ENCODE peak calls at places on chromosomes 1 and 21, in ten cellular contexts. One of them, this sample, is unnamed. For H3K27me3, the result is how much of the 10 kb centered on the place peaks cover.

GRCh38 chr1:6460349-6461236 is 5.4 kb downstream of the TNFRSF25 start:
- DNase-seq in heart right ventricle: no peak
- DNase-seq in transverse colon: no peak
- DNase-seq in tibial nerve: no peak
- DNase-seq in uterus: no peak
- DNase-seq in CD8-positive, alpha-beta T cell: peak
- DNase-seq in left ventricle myocardium inferior: no peak
- DNase-seq in lower lobe of right lung: no peak
- DNase-seq in GM23338: no peak
- DNase-seq in ascending aorta: no peak
- DNase-seq in this sample: no peak

GRCh38 chr1:17922833-17923232 is 167.7 kb downstream of the ACTL8 start:
- DNase-seq in heart right ventricle: peak
- DNase-seq in transverse colon: peak
- DNase-seq in tibial nerve: no peak
- DNase-seq in uterus: no peak
- DNase-seq in CD8-positive, alpha-beta T cell: no peak
- DNase-seq in left ventricle myocardium inferior: no peak
- DNase-seq in lower lobe of right lung: no peak
- DNase-seq in GM23338: peak
- DNase-seq in ascending aorta: no peak
- DNase-seq in this sample: peak

GRCh38 chr1:209409786-209410185 is 173.7 kb upstream of the CAMK1G start:
- DNase-seq in heart right ventricle: no peak
- DNase-seq in transverse colon: no peak
- DNase-seq in tibial nerve: no peak
- DNase-seq in uterus: no peak
- DNase-seq in CD8-positive, alpha-beta T cell: no peak
- DNase-seq in left ventricle myocardium inferior: no peak
- DNase-seq in lower lobe of right lung: no peak
- DNase-seq in GM23338: no peak
- DNase-seq in ascending aorta: peak
- DNase-seq in this sample: no peak

GRCh38 chr1:55310517-55310927 is 95.4 kb upstream of the USP24 start:
- DNase-seq in heart right ventricle: no peak
- DNase-seq in transverse colon: no peak
- DNase-seq in tibial nerve: no peak
- DNase-seq in uterus: no peak
- DNase-seq in CD8-positive, alpha-beta T cell: no peak
- DNase-seq in left ventricle myocardium inferior: no peak
- DNase-seq in lower lobe of right lung: no peak
- DNase-seq in GM23338: no peak
- DNase-seq in ascending aorta: no peak
- DNase-seq in this sample: no peak

GRCh38 chr1:86987446-86987845 is 73.0 kb downstream of the HS2ST1 start:
- DNase-seq in heart right ventricle: no peak
- DNase-seq in transverse colon: no peak
- DNase-seq in tibial nerve: no peak
- DNase-seq in uterus: no peak
- DNase-seq in CD8-positive, alpha-beta T cell: no peak
- DNase-seq in left ventricle myocardium inferior: no peak
- DNase-seq in lower lobe of right lung: no peak
- DNase-seq in GM23338: no peak
- DNase-seq in ascending aorta: no peak
- DNase-seq in this sample: no peak

GRCh38 chr1:217027403-217028080 is 304.3 kb upstream of the ESRRG start:
- DNase-seq in heart right ventricle: no peak
- DNase-seq in transverse colon: no peak
- DNase-seq in tibial nerve: no peak
- DNase-seq in uterus: no peak
- DNase-seq in CD8-positive, alpha-beta T cell: no peak
- DNase-seq in left ventricle myocardium inferior: no peak
- DNase-seq in lower lobe of right lung: no peak
- DNase-seq in GM23338: no peak
- DNase-seq in ascending aorta: no peak
- DNase-seq in this sample: no peak

GRCh38 chr21:38470762-38471161 is 27.5 kb downstream of the ERG start:
- DNase-seq in heart right ventricle: no peak
- DNase-seq in transverse colon: no peak
- DNase-seq in tibial nerve: no peak
- DNase-seq in uterus: no peak
- DNase-seq in CD8-positive, alpha-beta T cell: no peak
- DNase-seq in left ventricle myocardium inferior: no peak
- DNase-seq in lower lobe of right lung: no peak
- DNase-seq in GM23338: no peak
- DNase-seq in ascending aorta: no peak
- DNase-seq in this sample: no peak

GRCh38 chr1:10980094-10980577 is 32.3 kb upstream of the TARDBP start:
- DNase-seq in heart right ventricle: peak
- DNase-seq in transverse colon: peak
- DNase-seq in tibial nerve: peak
- DNase-seq in uterus: peak
- DNase-seq in CD8-positive, alpha-beta T cell: no peak
- DNase-seq in left ventricle myocardium inferior: peak
- DNase-seq in lower lobe of right lung: peak
- DNase-seq in GM23338: peak
- DNase-seq in ascending aorta: peak
- DNase-seq in this sample: no peak

GRCh38 chr1:10459185-10459584 is 9.4 kb downstream of the CORT start:
- DNase-seq in heart right ventricle: no peak
- DNase-seq in transverse colon: no peak
- DNase-seq in tibial nerve: no peak
- DNase-seq in uterus: no peak
- DNase-seq in CD8-positive, alpha-beta T cell: no peak
- DNase-seq in left ventricle myocardium inferior: no peak
- DNase-seq in lower lobe of right lung: no peak
- DNase-seq in GM23338: no peak
- DNase-seq in ascending aorta: no peak
- DNase-seq in this sample: no peak

GRCh38 chr21:34836103-34836932 is 167.5 kb downstream of the CLIC6 start:
- DNase-seq in heart right ventricle: no peak
- DNase-seq in transverse colon: peak
- DNase-seq in tibial nerve: peak
- DNase-seq in uterus: peak
- DNase-seq in CD8-positive, alpha-beta T cell: no peak
- DNase-seq in left ventricle myocardium inferior: no peak
- DNase-seq in lower lobe of right lung: peak
- DNase-seq in GM23338: no peak
- DNase-seq in ascending aorta: peak
- DNase-seq in this sample: no peak

GRCh38 chr1:101089608-101090007 is 64.0 kb upstream of the DPH5 start:
- DNase-seq in heart right ventricle: no peak
- DNase-seq in transverse colon: no peak
- DNase-seq in tibial nerve: no peak
- DNase-seq in uterus: no peak
- DNase-seq in CD8-positive, alpha-beta T cell: no peak
- DNase-seq in left ventricle myocardium inferior: no peak
- DNase-seq in lower lobe of right lung: no peak
- DNase-seq in GM23338: no peak
- DNase-seq in ascending aorta: no peak
- DNase-seq in this sample: no peak

GRCh38 chr21:42388740-42389448 is 7.0 kb downstream of the TMPRSS3 start:
- DNase-seq in heart right ventricle: no peak
- DNase-seq in transverse colon: no peak
- DNase-seq in tibial nerve: no peak
- DNase-seq in uterus: no peak
- DNase-seq in CD8-positive, alpha-beta T cell: no peak
- DNase-seq in left ventricle myocardium inferior: no peak
- DNase-seq in lower lobe of right lung: no peak
- DNase-seq in GM23338: peak
- DNase-seq in ascending aorta: no peak
- DNase-seq in this sample: no peak

GRCh38 chr1:244801246-244801645 is 34.2 kb upstream of the COX20 start:
- DNase-seq in heart right ventricle: peak
- DNase-seq in transverse colon: peak
- DNase-seq in tibial nerve: no peak
- DNase-seq in uterus: no peak
- DNase-seq in CD8-positive, alpha-beta T cell: no peak
- DNase-seq in left ventricle myocardium inferior: no peak
- DNase-seq in lower lobe of right lung: no peak
- DNase-seq in GM23338: peak
- DNase-seq in ascending aorta: peak
- DNase-seq in this sample: peak

GRCh38 chr1:213162862-213163261 is 111.8 kb downstream of the RPS6KC1 start:
- DNase-seq in heart right ventricle: no peak
- DNase-seq in transverse colon: no peak
- DNase-seq in tibial nerve: no peak
- DNase-seq in uterus: no peak
- DNase-seq in CD8-positive, alpha-beta T cell: no peak
- DNase-seq in left ventricle myocardium inferior: no peak
- DNase-seq in lower lobe of right lung: no peak
- DNase-seq in GM23338: no peak
- DNase-seq in ascending aorta: no peak
- DNase-seq in this sample: no peak

GRCh38 chr1:167095368-167095767 is 1.5 kb downstream of the STYXL2 start:
- DNase-seq in heart right ventricle: no peak
- DNase-seq in transverse colon: no peak
- DNase-seq in tibial nerve: no peak
- DNase-seq in uterus: no peak
- DNase-seq in CD8-positive, alpha-beta T cell: no peak
- DNase-seq in left ventricle myocardium inferior: no peak
- DNase-seq in lower lobe of right lung: no peak
- DNase-seq in GM23338: no peak
- DNase-seq in ascending aorta: no peak
- DNase-seq in this sample: no peak

GRCh38 chr1:3996846-3997705 is 97.0 kb upstream of the C1orf174 start:
- DNase-seq in heart right ventricle: no peak
- DNase-seq in transverse colon: no peak
- DNase-seq in tibial nerve: no peak
- DNase-seq in uterus: no peak
- DNase-seq in CD8-positive, alpha-beta T cell: no peak
- DNase-seq in left ventricle myocardium inferior: no peak
- DNase-seq in lower lobe of right lung: no peak
- DNase-seq in GM23338: no peak
- DNase-seq in ascending aorta: no peak
- DNase-seq in this sample: no peak
- H3K27me3 ChIP-seq in heart right ventricle: half or more
- H3K27me3 ChIP-seq in transverse colon: under half
- H3K27me3 ChIP-seq in tibial nerve: under half
- H3K27me3 ChIP-seq in uterus: under half
- H3K27me3 ChIP-seq in CD8-positive, alpha-beta T cell: under half
- H3K27me3 ChIP-seq in left ventricle myocardium inferior: half or more
- H3K27me3 ChIP-seq in lower lobe of right lung: under half
- H3K27me3 ChIP-seq in GM23338: under half
- H3K27me3 ChIP-seq in ascending aorta: under half
- H3K27me3 ChIP-seq in this sample: under half

GRCh38 chr1:245888809-245889208 is 618.3 kb downstream of the SMYD3 start:
- DNase-seq in heart right ventricle: no peak
- DNase-seq in transverse colon: no peak
- DNase-seq in tibial nerve: no peak
- DNase-seq in uterus: no peak
- DNase-seq in CD8-positive, alpha-beta T cell: no peak
- DNase-seq in left ventricle myocardium inferior: no peak
- DNase-seq in lower lobe of right lung: no peak
- DNase-seq in GM23338: peak
- DNase-seq in ascending aorta: no peak
- DNase-seq in this sample: no peak
- TF ChIP-seq CTCF in heart right ventricle: no peak
- TF ChIP-seq CTCF in transverse colon: peak
- TF ChIP-seq CTCF in tibial nerve: no peak
- TF ChIP-seq CTCF in uterus: no peak
- TF ChIP-seq CTCF in CD8-positive, alpha-beta T cell: no peak
- TF ChIP-seq CTCF in left ventricle myocardium inferior: peak
- TF ChIP-seq CTCF in lower lobe of right lung: peak
- TF ChIP-seq CTCF in GM23338: peak
- TF ChIP-seq CTCF in ascending aorta: no peak
- TF ChIP-seq CTCF in this sample: no peak

DNA sequence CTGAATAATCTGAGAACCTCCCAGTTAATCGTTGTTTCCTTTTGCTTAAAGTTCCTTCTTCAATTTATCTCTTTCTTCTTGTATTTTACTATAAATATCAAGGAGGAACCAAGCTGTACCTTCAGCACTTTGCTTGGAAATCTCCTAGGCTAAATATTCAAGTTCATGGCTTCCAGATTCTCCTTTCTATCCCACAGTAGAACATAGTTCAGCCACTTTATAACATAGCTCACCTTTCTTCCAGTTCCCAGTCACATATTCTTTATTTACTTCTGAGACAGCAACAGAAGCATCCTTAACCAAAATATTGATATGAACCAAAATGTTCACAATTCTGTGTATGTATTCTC is 11.0 kb downstream of the ZMYM4 start:
- DNase-seq in heart right ventricle: no peak
- DNase-seq in transverse colon: no peak
- DNase-seq in tibial nerve: no peak
- DNase-seq in uterus: no peak
- DNase-seq in CD8-positive, alpha-beta T cell: no peak
- DNase-seq in left ventricle myocardium inferior: no peak
- DNase-seq in lower lobe of right lung: no peak
- DNase-seq in GM23338: no peak
- DNase-seq in ascending aorta: no peak
- DNase-seq in this sample: no peak
- H3K27me3 ChIP-seq in heart right ventricle: under half
- H3K27me3 ChIP-seq in transverse colon: under half
- H3K27me3 ChIP-seq in tibial nerve: under half
- H3K27me3 ChIP-seq in uterus: under half
- H3K27me3 ChIP-seq in CD8-positive, alpha-beta T cell: under half
- H3K27me3 ChIP-seq in left ventricle myocardium inferior: under half
- H3K27me3 ChIP-seq in lower lobe of right lung: under half
- H3K27me3 ChIP-seq in GM23338: under half
- H3K27me3 ChIP-seq in ascending aorta: under half
- H3K27me3 ChIP-seq in this sample: under half

GRCh38 chr21:26089730-26090129 is 80.8 kb downstream of the APP start:
- DNase-seq in heart right ventricle: no peak
- DNase-seq in transverse colon: no peak
- DNase-seq in tibial nerve: no peak
- DNase-seq in uterus: no peak
- DNase-seq in CD8-positive, alpha-beta T cell: no peak
- DNase-seq in left ventricle myocardium inferior: no peak
- DNase-seq in lower lobe of right lung: no peak
- DNase-seq in GM23338: no peak
- DNase-seq in ascending aorta: no peak
- DNase-seq in this sample: no peak

GRCh38 chr21:26087223-26087918 is 83.2 kb downstream of the APP start:
- DNase-seq in heart right ventricle: no peak
- DNase-seq in transverse colon: no peak
- DNase-seq in tibial nerve: no peak
- DNase-seq in uterus: no peak
- DNase-seq in CD8-positive, alpha-beta T cell: no peak
- DNase-seq in left ventricle myocardium inferior: no peak
- DNase-seq in lower lobe of right lung: no peak
- DNase-seq in GM23338: no peak
- DNase-seq in ascending aorta: no peak
- DNase-seq in this sample: no peak

GRCh38 chr21:26093094-26093493 is 77.5 kb downstream of the APP start:
- DNase-seq in heart right ventricle: no peak
- DNase-seq in transverse colon: no peak
- DNase-seq in tibial nerve: no peak
- DNase-seq in uterus: no peak
- DNase-seq in CD8-positive, alpha-beta T cell: no peak
- DNase-seq in left ventricle myocardium inferior: no peak
- DNase-seq in lower lobe of right lung: no peak
- DNase-seq in GM23338: no peak
- DNase-seq in ascending aorta: no peak
- DNase-seq in this sample: no peak

GRCh38 chr21:26095131-26095530 is 75.4 kb downstream of the APP start:
- DNase-seq in heart right ventricle: no peak
- DNase-seq in transverse colon: no peak
- DNase-seq in tibial nerve: no peak
- DNase-seq in uterus: no peak
- DNase-seq in CD8-positive, alpha-beta T cell: no peak
- DNase-seq in left ventricle myocardium inferior: no peak
- DNase-seq in lower lobe of right lung: no peak
- DNase-seq in GM23338: no peak
- DNase-seq in ascending aorta: no peak
- DNase-seq in this sample: no peak

GRCh38 chr21:26091480-26092018 is 79.0 kb downstream of the APP start:
- DNase-seq in heart right ventricle: no peak
- DNase-seq in transverse colon: no peak
- DNase-seq in tibial nerve: no peak
- DNase-seq in uterus: no peak
- DNase-seq in CD8-positive, alpha-beta T cell: no peak
- DNase-seq in left ventricle myocardium inferior: no peak
- DNase-seq in lower lobe of right lung: no peak
- DNase-seq in GM23338: peak
- DNase-seq in ascending aorta: no peak
- DNase-seq in this sample: no peak
- TF ChIP-seq CTCF in heart right ventricle: no peak
- TF ChIP-seq CTCF in transverse colon: no peak
- TF ChIP-seq CTCF in tibial nerve: no peak
- TF ChIP-seq CTCF in uterus: no peak
- TF ChIP-seq CTCF in CD8-positive, alpha-beta T cell: no peak
- TF ChIP-seq CTCF in left ventricle myocardium inferior: no peak
- TF ChIP-seq CTCF in lower lobe of right lung: no peak
- TF ChIP-seq CTCF in GM23338: peak
- TF ChIP-seq CTCF in ascending aorta: no peak
- TF ChIP-seq CTCF in this sample: peak

This sample was measured in WERI-Rb-1.